ENCODE peak calls at places on chromosomes 6 and 20, in six cellular contexts. One of them, this sample, is unnamed.

GRCh38 chr20:16488086-16488485 is 85.2 kb downstream of the KIF16B start:
- DNase-seq in IMR-90: no peak
- DNase-seq in H9: no peak
- DNase-seq in mesenchymal stem cell: no peak
- DNase-seq in trophoblast cell: no peak
- DNase-seq in mesendoderm: no peak
- DNase-seq in this sample: no peak

GRCh38 chr20:33979094-33979493 is 14.6 kb upstream of the RALY start:
- DNase-seq in IMR-90: no peak
- DNase-seq in H9: no peak
- DNase-seq in mesenchymal stem cell: no peak
- DNase-seq in trophoblast cell: no peak
- DNase-seq in mesendoderm: no peak
- DNase-seq in this sample: no peak

GRCh38 chr6:56766806-56767178 is 124.1 kb upstream of the DST start:
- DNase-seq in IMR-90: peak; percentile 91
- DNase-seq in H9: no peak
- DNase-seq in mesenchymal stem cell: peak; percentile 74
- DNase-seq in trophoblast cell: no peak
- DNase-seq in mesendoderm: no peak
- DNase-seq in this sample: no peak

GRCh38 chr6:139091859-139092258 is 43.0 kb upstream of the HECA start:
- DNase-seq in IMR-90: no peak
- DNase-seq in H9: no peak
- DNase-seq in mesenchymal stem cell: no peak
- DNase-seq in trophoblast cell: no peak
- DNase-seq in mesendoderm: no peak
- DNase-seq in this sample: no peak

GRCh38 chr6:87575423-87575822 is 14.4 kb downstream of the RARS2 start:
- DNase-seq in IMR-90: no peak
- DNase-seq in H9: no peak
- DNase-seq in mesenchymal stem cell: no peak
- DNase-seq in trophoblast cell: no peak
- DNase-seq in mesendoderm: no peak
- DNase-seq in this sample: no peak

GRCh38 chr20:62666736-62667529 is 24.6 kb downstream of the SLCO4A1 start:
- DNase-seq in IMR-90: peak; percentile 20
- DNase-seq in H9: no peak
- DNase-seq in mesenchymal stem cell: no peak
- DNase-seq in trophoblast cell: peak; percentile 55
- DNase-seq in mesendoderm: no peak
- DNase-seq in this sample: no peak

GRCh38 chr20:45444050-45444449 is 25.5 kb upstream of the WFDC2 start:
- DNase-seq in IMR-90: no peak
- DNase-seq in H9: no peak
- DNase-seq in mesenchymal stem cell: no peak
- DNase-seq in trophoblast cell: no peak
- DNase-seq in mesendoderm: no peak
- DNase-seq in this sample: no peak

GRCh38 chr6:113980937-113981554 is 10.1 kb upstream of the HDAC2 start:
- DNase-seq in IMR-90: peak; percentile 31
- DNase-seq in H9: peak; percentile 69
- DNase-seq in mesenchymal stem cell: peak; percentile 54
- DNase-seq in trophoblast cell: no peak
- DNase-seq in mesendoderm: peak; percentile 85
- DNase-seq in this sample: no peak

GRCh38 chr6:39426057-39426592 is 103.6 kb upstream of the KCNK16 start:
- DNase-seq in IMR-90: peak; percentile 33
- DNase-seq in H9: no peak
- DNase-seq in mesenchymal stem cell: peak; percentile 87
- DNase-seq in trophoblast cell: no peak
- DNase-seq in mesendoderm: peak; percentile 32
- DNase-seq in this sample: no peak

GRCh38 chr20:11195899-11196558 is 522.2 kb upstream of the JAG1 start:
- DNase-seq in IMR-90: peak; percentile 95
- DNase-seq in H9: no peak
- DNase-seq in mesenchymal stem cell: peak; percentile 47
- DNase-seq in trophoblast cell: no peak
- DNase-seq in mesendoderm: no peak
- DNase-seq in this sample: no peak

GRCh38 chr20:45407783-45408645 is at the start of gene DBNDD2:
- DNase-seq in IMR-90: no peak
- DNase-seq in H9: no peak
- DNase-seq in mesenchymal stem cell: no peak
- DNase-seq in trophoblast cell: no peak
- DNase-seq in mesendoderm: no peak
- DNase-seq in this sample: no peak

GRCh38 chr6:105981002-105981887 is 104.9 kb upstream of the PRDM1 start:
- DNase-seq in IMR-90: no peak
- DNase-seq in H9: peak; percentile 48
- DNase-seq in mesenchymal stem cell: peak; percentile 43
- DNase-seq in trophoblast cell: no peak
- DNase-seq in mesendoderm: peak; percentile 34
- DNase-seq in this sample: no peak

GRCh38 chr6:10521104-10521808 is at the start of gene GCNT2:
- DNase-seq in IMR-90: peak; percentile 23
- DNase-seq in H9: peak; percentile 79
- DNase-seq in mesenchymal stem cell: peak; percentile 75
- DNase-seq in trophoblast cell: no peak
- DNase-seq in mesendoderm: peak; percentile 94
- DNase-seq in this sample: no peak

GRCh38 chr6:22399693-22400092 is 102.9 kb upstream of the PRL start:
- DNase-seq in IMR-90: peak; percentile 16
- DNase-seq in H9: no peak
- DNase-seq in mesenchymal stem cell: peak; percentile 20
- DNase-seq in trophoblast cell: no peak
- DNase-seq in mesendoderm: peak; percentile 10
- DNase-seq in this sample: no peak
- H3K18ac ChIP-seq in IMR-90: no peak overlapping the region
- H3K18ac ChIP-seq in H9: no peak overlapping the region
- H3K18ac ChIP-seq in mesenchymal stem cell: no peak overlapping the region
- H3K18ac ChIP-seq in trophoblast cell: no peak overlapping the region
- H3K18ac ChIP-seq in mesendoderm: no peak overlapping the region
- H3K18ac ChIP-seq in this sample: no peak overlapping the region

GRCh38 chr20:427849-428657 is 20.0 kb downstream of the RBCK1 start:
- DNase-seq in IMR-90: no peak
- DNase-seq in H9: no peak
- DNase-seq in mesenchymal stem cell: no peak
- DNase-seq in trophoblast cell: no peak
- DNase-seq in mesendoderm: no peak
- DNase-seq in this sample: no peak
- H3K18ac ChIP-seq in IMR-90: no peak overlapping the region
- H3K18ac ChIP-seq in H9: no peak overlapping the region
- H3K18ac ChIP-seq in mesenchymal stem cell: no peak overlapping the region
- H3K18ac ChIP-seq in trophoblast cell: no peak overlapping the region
- H3K18ac ChIP-seq in mesendoderm: no peak overlapping the region
- H3K18ac ChIP-seq in this sample: no peak overlapping the region

DNA sequence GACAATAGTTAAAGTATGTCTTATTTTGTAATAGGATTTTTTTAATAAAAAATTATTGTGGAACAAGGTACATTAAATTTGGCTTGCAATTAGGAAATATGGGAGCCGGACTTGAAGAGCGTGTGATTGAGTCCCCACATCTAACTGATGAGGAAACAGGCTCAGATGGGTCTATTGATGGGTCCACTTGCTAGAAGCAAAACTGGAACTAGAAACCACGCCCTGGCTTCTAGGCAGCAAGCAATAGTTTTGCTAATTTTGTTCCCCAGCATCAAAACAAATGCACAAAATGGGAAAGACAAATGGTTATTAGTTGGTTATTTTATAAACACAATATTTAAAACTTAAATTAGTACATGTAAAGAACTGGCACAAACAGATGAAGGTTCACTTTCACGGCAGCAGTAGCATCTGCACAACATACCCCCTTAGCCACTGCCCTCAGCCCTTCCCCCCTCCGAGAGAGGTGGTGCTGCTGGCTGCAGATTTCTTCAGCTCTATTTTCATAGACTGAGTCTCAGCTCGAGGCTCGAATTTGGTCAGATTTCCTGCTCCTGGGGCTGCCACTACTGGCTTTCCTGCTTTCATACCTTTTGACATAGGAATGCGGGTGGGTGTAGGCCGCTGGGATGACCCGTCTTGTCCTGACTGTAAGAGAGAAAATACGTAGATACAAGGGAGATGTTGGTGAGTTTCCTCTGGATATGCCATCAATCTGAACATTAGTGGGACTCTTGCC is 23.8 kb upstream of the TMEM30A start:
- DNase-seq in IMR-90: no peak
- DNase-seq in H9: no peak
- DNase-seq in mesenchymal stem cell: no peak
- DNase-seq in trophoblast cell: peak; percentile 47
- DNase-seq in mesendoderm: peak; percentile 61
- DNase-seq in this sample: no peak
- H3K18ac ChIP-seq in IMR-90: no peak overlapping the region
- H3K18ac ChIP-seq in H9: no peak overlapping the region
- H3K18ac ChIP-seq in mesenchymal stem cell: peak overlapping the region; percentile 50
- H3K18ac ChIP-seq in trophoblast cell: no peak overlapping the region
- H3K18ac ChIP-seq in mesendoderm: peak overlapping the region; percentile 53
- H3K18ac ChIP-seq in this sample: no peak overlapping the region

DNA sequence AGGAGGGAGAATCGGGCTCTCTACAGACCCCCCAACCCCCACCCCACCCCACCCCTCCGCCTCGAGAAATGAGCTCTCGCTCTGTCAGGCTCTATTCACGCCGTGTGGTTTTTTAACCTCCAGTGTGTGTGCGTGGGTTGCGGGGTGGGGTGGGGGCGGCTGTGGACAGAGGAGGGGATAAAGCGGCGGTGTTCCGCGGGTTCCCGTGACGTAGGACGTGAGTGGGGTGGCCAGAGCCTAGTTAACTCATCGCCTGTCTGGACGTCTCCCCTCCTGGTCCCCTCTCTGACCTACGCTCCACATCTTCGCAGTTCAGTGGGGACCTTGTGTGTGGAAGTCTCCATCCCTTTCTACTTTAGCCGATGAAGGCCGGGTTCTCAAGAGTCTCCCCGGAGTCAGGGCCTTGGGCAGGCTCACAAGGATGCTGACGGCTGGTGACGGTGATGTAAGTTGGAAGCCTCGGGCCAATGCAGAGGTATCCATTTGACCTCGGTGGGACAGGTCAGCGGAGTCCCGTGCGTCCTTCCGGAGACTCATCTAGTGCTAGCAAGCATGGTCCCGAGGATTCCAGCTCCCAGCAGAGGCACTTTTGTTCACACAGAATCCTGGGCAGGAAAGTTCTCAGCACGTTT is 1507.1 kb upstream of the DEFB115 start:
- DNase-seq in IMR-90: no peak
- DNase-seq in H9: no peak
- DNase-seq in mesenchymal stem cell: no peak
- DNase-seq in trophoblast cell: no peak
- DNase-seq in mesendoderm: no peak
- DNase-seq in this sample: no peak
- H3K18ac ChIP-seq in IMR-90: no peak overlapping the region
- H3K18ac ChIP-seq in H9: no peak overlapping the region
- H3K18ac ChIP-seq in mesenchymal stem cell: no peak overlapping the region
- H3K18ac ChIP-seq in trophoblast cell: no peak overlapping the region
- H3K18ac ChIP-seq in mesendoderm: no peak overlapping the region
- H3K18ac ChIP-seq in this sample: no peak overlapping the region

GRCh38 chr6:41553405-41553999 is 7.3 kb downstream of the FOXP4 start:
- DNase-seq in IMR-90: no peak
- DNase-seq in H9: no peak
- DNase-seq in mesenchymal stem cell: no peak
- DNase-seq in trophoblast cell: no peak
- DNase-seq in mesendoderm: peak; percentile 52
- DNase-seq in this sample: no peak

GRCh38 chr6:41557305-41557704 is 11.1 kb downstream of the FOXP4 start:
- DNase-seq in IMR-90: no peak
- DNase-seq in H9: no peak
- DNase-seq in mesenchymal stem cell: no peak
- DNase-seq in trophoblast cell: no peak
- DNase-seq in mesendoderm: no peak
- DNase-seq in this sample: no peak

GRCh38 chr6:41558033-41558807 is 12.0 kb downstream of the FOXP4 start:
- DNase-seq in IMR-90: peak; percentile 18
- DNase-seq in H9: no peak
- DNase-seq in mesenchymal stem cell: no peak
- DNase-seq in trophoblast cell: no peak
- DNase-seq in mesendoderm: no peak
- DNase-seq in this sample: no peak

GRCh38 chr6:41552723-41553122 is 6.5 kb downstream of the FOXP4 start:
- DNase-seq in IMR-90: no peak
- DNase-seq in H9: no peak
- DNase-seq in mesenchymal stem cell: no peak
- DNase-seq in trophoblast cell: no peak
- DNase-seq in mesendoderm: no peak
- DNase-seq in this sample: no peak

DNA sequence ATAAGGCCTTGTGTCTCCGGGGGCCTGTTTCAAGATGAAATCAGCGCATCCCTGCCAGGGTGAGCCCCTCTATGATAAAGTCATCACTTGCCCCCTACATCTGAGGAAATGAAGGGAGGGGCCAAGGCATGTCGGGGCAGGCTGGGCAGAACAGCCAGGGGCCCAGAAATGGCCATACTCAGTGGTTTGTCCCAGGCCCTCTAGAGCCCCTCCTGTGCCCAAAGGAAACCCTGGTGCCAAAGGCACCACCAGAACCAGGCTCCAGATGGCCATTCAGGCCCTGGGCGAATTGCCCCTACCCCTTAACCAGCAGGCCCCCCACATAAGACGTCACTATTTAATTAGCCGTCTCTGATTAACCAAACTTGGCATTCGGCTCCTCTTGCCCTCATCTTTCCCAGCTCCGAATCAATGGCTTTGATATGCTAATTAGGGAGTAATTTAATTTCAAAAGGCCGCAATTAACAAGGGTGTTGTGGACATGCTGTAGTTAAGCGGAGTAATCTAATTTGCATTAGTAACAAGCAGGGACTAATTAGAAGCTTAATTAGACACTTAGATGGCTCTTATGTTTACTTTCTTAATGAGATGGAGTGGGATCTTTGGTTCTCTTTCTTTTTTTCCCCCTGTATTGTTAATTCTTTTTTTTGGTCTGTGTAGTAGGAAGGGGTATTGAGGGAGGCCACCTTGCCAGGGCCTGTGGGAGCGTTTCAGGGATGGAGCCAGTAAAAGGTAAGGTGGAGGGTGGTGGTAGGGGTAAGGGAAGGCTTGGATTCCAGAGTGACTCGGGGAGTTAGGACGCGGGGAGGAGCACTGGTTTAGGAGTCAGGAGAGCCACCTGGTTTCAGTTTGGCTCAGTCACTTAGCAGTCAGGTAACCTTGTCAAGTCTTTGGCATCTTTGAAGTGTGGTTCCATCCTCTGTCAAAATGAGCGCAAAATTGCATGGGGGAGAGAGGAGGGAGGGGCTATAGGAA is 9.4 kb downstream of the FOXP4 start:
- DNase-seq in IMR-90: no peak
- DNase-seq in H9: no peak
- DNase-seq in mesenchymal stem cell: no peak
- DNase-seq in trophoblast cell: no peak
- DNase-seq in mesendoderm: no peak
- DNase-seq in this sample: no peak
- H3K18ac ChIP-seq in IMR-90: no peak overlapping the region
- H3K18ac ChIP-seq in H9: no peak overlapping the region
- H3K18ac ChIP-seq in mesenchymal stem cell: no peak overlapping the region
- H3K18ac ChIP-seq in trophoblast cell: no peak overlapping the region
- H3K18ac ChIP-seq in mesendoderm: no peak overlapping the region
- H3K18ac ChIP-seq in this sample: peak overlapping the region; percentile 15

GRCh38 chr20:56628873-56629463 is at the start of gene TFAP2C:
- DNase-seq in IMR-90: no peak
- DNase-seq in H9: peak; percentile 84
- DNase-seq in mesenchymal stem cell: peak; percentile 79
- DNase-seq in trophoblast cell: peak; percentile 93
- DNase-seq in mesendoderm: peak; percentile 84
- DNase-seq in this sample: peak; percentile 61
- H3K18ac ChIP-seq in IMR-90: no peak within 1 kb of the TSS
- H3K18ac ChIP-seq in H9: no peak within 1 kb of the TSS
- H3K18ac ChIP-seq in mesenchymal stem cell: peak within 1 kb of the TSS; percentile 30
- H3K18ac ChIP-seq in trophoblast cell: peak within 1 kb of the TSS; percentile 94
- H3K18ac ChIP-seq in mesendoderm: no peak within 1 kb of the TSS
- H3K18ac ChIP-seq in this sample: peak within 1 kb of the TSS; percentile 78

GRCh38 chr6:144659735-144660246 is 374.7 kb downstream of the UTRN start:
- DNase-seq in IMR-90: no peak
- DNase-seq in H9: no peak
- DNase-seq in mesenchymal stem cell: no peak
- DNase-seq in trophoblast cell: no peak
- DNase-seq in mesendoderm: no peak
- DNase-seq in this sample: no peak
- H3K18ac ChIP-seq in IMR-90: no peak overlapping the region
- H3K18ac ChIP-seq in H9: no peak overlapping the region
- H3K18ac ChIP-seq in mesenchymal stem cell: no peak overlapping the region
- H3K18ac ChIP-seq in trophoblast cell: no peak overlapping the region
- H3K18ac ChIP-seq in mesendoderm: peak overlapping the region; percentile 47
- H3K18ac ChIP-seq in this sample: peak overlapping the region; percentile 7